ENCODE peak calls at places on chromosomes 7 and 10, in seven cellular contexts. A, U, D, F, M, O and R are unnamed samples.

GRCh38 chr10:5876181-5876768 is 13.4 kb downstream of the ANKRD16 start:
- DNase-seq in F (no peak), O (no peak), U (peak), A (no peak), D (no peak), M (no peak), R (peak)

GRCh38 chr7:146503844-146504243 is 387.2 kb downstream of the CNTNAP2 start:
- DNase-seq in D (no peak), F (no peak), U (no peak), O (peak), A (no peak), M (no peak), R (no peak)

GRCh38 chr10:72340510-72340895 is 14.2 kb downstream of the DNAJB12 start:
- DNase-seq in M (peak), O (peak), F (peak), D (peak), A (no peak), U (no peak), R (peak)

GRCh38 chr10:97197030-97197500 is 11.3 kb upstream of the SLIT1 start:
- DNase-seq in A (no peak), O (no peak), F (no peak), M (no peak), D (no peak), U (no peak), R (no peak)

GRCh38 chr7:156578578-156578940 is 62.0 kb upstream of the RNF32 start:
- DNase-seq in O (peak), F (peak), U (no peak), A (no peak), D (peak), M (no peak), R (no peak)

GRCh38 chr10:43795639-43796038 is 147.0 kb upstream of the ZNF32 start:
- DNase-seq in M (no peak), D (no peak), F (no peak), A (no peak), O (no peak), U (no peak), R (no peak)

GRCh38 chr7:922334-923107 is 32.0 kb downstream of the ADAP1 start:
- DNase-seq in F (no peak), O (no peak), D (no peak), U (no peak), A (no peak), M (no peak), R (no peak)

GRCh38 chr7:7895004-7895650 is 73.5 kb upstream of the GLCCI1 start:
- DNase-seq in M (no peak), A (no peak), O (no peak), U (no peak), D (no peak), F (no peak), R (no peak)

GRCh38 chr10:60105195-60105812 is 198.9 kb upstream of the CCDC6 start:
- DNase-seq in D (no peak), A (no peak), F (no peak), M (no peak), U (no peak), O (no peak), R (peak)

GRCh38 chr10:7408494-7409044 is 2.3 kb downstream of the SFMBT2 start:
- DNase-seq in D (peak), M (peak), A (no peak), U (peak), F (peak), O (peak), R (no peak)

GRCh38 chr10:31584789-31585406 is 265.9 kb downstream of the ZEB1 start:
- DNase-seq in U (no peak), A (no peak), M (no peak), F (no peak), O (no peak), D (no peak), R (no peak)

GRCh38 chr10:32377458-32378370 is 30.8 kb upstream of the EPC1 start:
- DNase-seq in M (peak), F (no peak), D (no peak), O (peak), A (peak), U (peak), R (peak)

GRCh38 chr10:110634527-110635209 is 9.5 kb upstream of the RBM20 start:
- DNase-seq in D (no peak), F (no peak), A (no peak), U (no peak), M (no peak), O (no peak), R (no peak)

GRCh38 chr7:92808006-92808405 is 28.4 kb downstream of the CDK6 start:
- DNase-seq in M (peak), D (no peak), A (no peak), F (no peak), O (no peak), U (peak), R (no peak)

GRCh38 chr10:79410315-79411094 is 34.9 kb downstream of the ZCCHC24 start:
- DNase-seq in M (no peak), D (no peak), F (no peak), A (no peak), U (no peak), O (no peak), R (no peak)

GRCh38 chr7:35781200-35781701 is 19.6 kb upstream of the SEPTIN7 start:
- DNase-seq in U (peak), A (no peak), O (no peak), F (no peak), D (no peak), M (peak), R (no peak)

GRCh38 chr7:93262535-93262934 is 30.4 kb downstream of the VPS50 start:
- DNase-seq in O (no peak), A (no peak), F (no peak), U (no peak), D (no peak), M (no peak), R (no peak)

GRCh38 chr7:148276291-148277041 is 314.1 kb upstream of the C7orf33 start:
- DNase-seq in F (no peak), D (no peak), A (no peak), U (no peak), O (no peak), M (no peak), R (no peak)

GRCh38 chr7:101926265-101926664 is 108.8 kb downstream of the CUX1 start:
- DNase-seq in M (no peak), U (no peak), A (no peak), F (no peak), O (no peak), D (no peak), R (no peak)

GRCh38 chr10:18044976-18045720 is 93.4 kb downstream of the SLC39A12 start:
- DNase-seq in A (no peak), D (no peak), O (peak), U (peak), F (no peak), M (peak), R (no peak)

GRCh38 chr7:601573-602340 is 82.1 kb upstream of the PDGFA start:
- DNase-seq in F (no peak), O (no peak), M (no peak), U (peak), A (no peak), D (no peak), R (peak)

GRCh38 chr7:37310322-37311080 is 138.2 kb downstream of the ELMO1 start:
- DNase-seq in A (no peak), O (no peak), U (no peak), F (no peak), M (no peak), D (no peak), R (peak)

GRCh38 chr10:131212763-131213325 is 98.7 kb downstream of the TCERG1L start:
- DNase-seq in A (no peak), M (no peak), U (no peak), F (peak), O (no peak), D (peak), R (no peak)

GRCh38 chr10:78280604-78281003 is 246.9 kb downstream of the RPS24 start:
- DNase-seq in D (no peak), M (no peak), A (no peak), U (no peak), F (no peak), O (no peak), R (no peak)

GRCh38 chr7:129188372-129188891 is at the start of gene SMO:
- DNase-seq in M (peak), F (peak), O (peak), A (peak), D (peak), U (peak), R (peak)

GRCh38 chr7:6257602-6258001 is 14.8 kb downstream of the CYTH3 start:
- DNase-seq in U (no peak), D (no peak), M (no peak), O (no peak), F (no peak), A (no peak), R (no peak)

GRCh38 chr7:134071355-134072331 is 55.5 kb upstream of the LRGUK start:
- DNase-seq in F (no peak), O (no peak), A (no peak), M (no peak), U (no peak), D (no peak), R (no peak)

GRCh38 chr7:111086532-111086931 is 4.4 kb upstream of the LRRN3 start:
- DNase-seq in A (no peak), D (no peak), U (peak), F (no peak), O (no peak), M (peak), R (no peak)

GRCh38 chr7:50756180-50756579 is 26.5 kb downstream of the GRB10 start:
- DNase-seq in U (no peak), O (no peak), M (no peak), F (no peak), A (no peak), D (no peak), R (no peak)

GRCh38 chr7:115274-115911 is 77.0 kb upstream of the FAM20C start:
- DNase-seq in U (peak), F (no peak), M (peak), O (no peak), D (no peak), A (no peak), R (peak)

GRCh38 chr7:64887756-64888508 is 15.1 kb upstream of the ZNF273 start:
- DNase-seq in U (no peak), O (peak), A (no peak), D (peak), F (peak), M (no peak), R (no peak)

GRCh38 chr7:1864126-1864940 is 194.3 kb downstream of the ELFN1 start:
- DNase-seq in U (no peak), A (peak), F (no peak), O (peak), D (no peak), M (no peak), R (no peak)

GRCh38 chr7:141839256-141839655 is 2.0 kb downstream of the PRSS37 start:
- DNase-seq in A (no peak), M (no peak), D (no peak), U (no peak), F (no peak), O (no peak), R (no peak)

GRCh38 chr10:127034224-127034623 is 129.0 kb downstream of the DOCK1 start:
- DNase-seq in A (no peak), M (no peak), D (no peak), F (no peak), O (no peak), U (no peak), R (peak)

GRCh38 chr10:6476989-6477388 is 103.1 kb downstream of the PRKCQ start:
- DNase-seq in U (no peak), M (no peak), F (no peak), O (no peak), A (no peak), D (no peak), R (no peak)

GRCh38 chr10:103784723-103785418 is 70.5 kb downstream of the SH3PXD2A start:
- DNase-seq in D (no peak), U (no peak), F (no peak), M (no peak), O (no peak), A (no peak), R (no peak)

GRCh38 chr10:7264313-7264741 is 146.5 kb downstream of the SFMBT2 start:
- DNase-seq in D (no peak), F (no peak), U (peak), O (peak), M (no peak), A (no peak), R (no peak)

GRCh38 chr7:149816794-149817193 is 21.4 kb upstream of the ZNF862 start:
- DNase-seq in O (no peak), M (no peak), F (no peak), U (no peak), A (no peak), D (no peak), R (no peak)

GRCh38 chr7:156875766-156876165 is 17.2 kb downstream of the LMBR1 start:
- DNase-seq in D (no peak), U (no peak), A (no peak), M (no peak), O (no peak), F (no peak), R (no peak)

GRCh38 chr7:81244213-81244612 is 325.4 kb upstream of the SEMA3C start:
- DNase-seq in U (peak), F (no peak), D (no peak), M (peak), A (no peak), O (no peak), R (peak)

GRCh38 chr7:81248420-81248819 is 329.6 kb upstream of the SEMA3C start:
- DNase-seq in M (no peak), A (no peak), F (no peak), U (no peak), D (no peak), O (no peak), R (no peak)

GRCh38 chr7:81245353-81245752 is 326.5 kb upstream of the SEMA3C start:
- DNase-seq in F (no peak), A (no peak), U (no peak), O (no peak), M (no peak), D (no peak), R (no peak)
- H2BK5ac ChIP-seq in F (no peak), A (no peak), U (no peak), O (no peak), M (no peak), D (no peak), R (no peak)

GRCh38 chr10:73359492-73359891 is 828 bp upstream of the CFAP70 start:
- DNase-seq in A (no peak), M (no peak), D (no peak), U (no peak), O (peak), F (no peak), R (peak)

GRCh38 chr10:73358331-73359279 is at the start of gene CFAP70:
- DNase-seq in F (peak), U (peak), D (peak), M (peak), O (peak), A (peak), R (peak)

DNA sequence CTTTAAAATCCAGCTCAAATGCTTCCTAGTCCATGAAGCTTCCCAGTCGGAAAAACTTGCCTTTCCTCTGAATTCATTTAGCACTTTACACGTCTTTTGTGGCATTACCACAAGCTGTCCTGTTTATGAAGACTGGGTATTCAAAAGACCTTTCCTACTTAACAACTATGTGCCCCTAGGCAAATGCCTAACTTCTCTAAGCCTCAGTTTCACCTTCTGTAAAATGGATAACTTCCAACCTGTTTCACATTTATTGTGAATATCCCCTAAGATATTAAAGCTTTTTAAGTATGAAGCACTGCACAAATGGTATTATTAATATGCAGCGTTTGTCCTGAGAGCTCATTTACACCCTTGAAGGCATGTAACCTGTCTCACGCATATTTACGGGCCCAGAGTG is 843 bp downstream of the CFAP70 start:
- DNase-seq in A (no peak), M (no peak), F (no peak), O (no peak), D (no peak), U (no peak), R (no peak)
- H2AK5ac ChIP-seq in A (no peak), M (no peak), F (no peak), O (no peak), D (no peak), U (no peak), R (no peak)

GRCh38 chr10:14448197-14448763 is 117.6 kb upstream of the FRMD4A start:
- DNase-seq in M (no peak), U (no peak), A (no peak), F (no peak), D (no peak), O (no peak), R (no peak)
- H3K18ac ChIP-seq in M (no peak), U (peak), A (peak), F (no peak), D (no peak), O (no peak), R (no peak)

DNA sequence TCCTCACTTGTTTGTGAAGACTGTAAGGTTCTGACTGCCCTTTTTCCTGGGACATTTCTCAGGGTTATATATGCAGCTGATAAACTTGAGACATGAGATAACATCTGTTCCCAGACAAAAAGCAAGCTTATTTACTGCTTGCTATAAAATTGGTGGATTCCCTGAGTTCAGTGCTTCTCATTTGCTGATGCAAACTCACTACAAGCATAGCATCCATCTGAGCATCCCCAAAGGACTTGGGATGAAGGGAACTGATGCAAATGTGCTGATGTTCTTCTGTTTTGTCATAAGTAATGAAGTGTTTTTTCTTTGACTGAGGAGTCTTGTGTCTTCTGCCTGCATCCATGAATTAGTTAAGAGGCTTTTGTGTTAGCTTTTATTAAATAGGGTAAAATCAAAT is 183.2 kb downstream of the ADK start:
- DNase-seq in O (peak), M (no peak), U (no peak), A (no peak), D (no peak), F (no peak), R (no peak)
- H2BK5ac ChIP-seq in O (no peak), M (no peak), U (no peak), A (no peak), D (no peak), F (no peak), R (no peak)

DNA sequence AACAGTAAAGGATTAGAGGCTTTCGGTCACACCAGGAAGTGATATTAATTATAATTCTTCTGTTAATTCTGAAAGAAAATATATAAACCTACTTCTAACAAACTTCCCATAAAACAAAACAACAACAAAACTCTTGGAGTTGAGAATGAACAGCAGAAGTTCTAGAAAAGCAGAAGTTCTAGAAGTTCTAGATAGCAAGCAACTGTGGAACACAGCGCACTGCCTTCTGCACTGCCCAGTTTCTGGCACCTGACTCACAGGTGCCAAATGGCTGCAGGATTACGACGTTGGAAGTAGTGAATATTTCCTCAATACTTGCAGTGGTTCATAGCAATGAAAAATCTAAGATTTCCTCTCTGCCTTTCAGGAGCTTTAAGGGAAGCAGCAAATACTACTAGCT is 132.2 kb downstream of the OR13A1 start:
- DNase-seq in F (no peak), U (no peak), A (no peak), M (no peak), D (no peak), O (no peak), R (no peak)
- H2AK5ac ChIP-seq in F (no peak), U (no peak), A (no peak), M (no peak), D (no peak), O (no peak), R (no peak)

GRCh38 chr7:140048138-140048537 is 14.6 kb downstream of the PARP12 start:
- DNase-seq in U (no peak), M (no peak), D (peak), O (no peak), A (no peak), F (no peak), R (no peak)
- H3K18ac ChIP-seq in U (no peak), M (no peak), D (no peak), O (no peak), A (no peak), F (no peak), R (no peak)

GRCh38 chr7:94355389-94355788 is 39.3 kb upstream of the COL1A2 start:
- DNase-seq in A (no peak), M (no peak), F (no peak), U (peak), O (no peak), D (no peak), R (no peak)
- H2BK5ac ChIP-seq in A (no peak), M (no peak), F (no peak), U (peak), O (no peak), D (no peak), R (no peak)

GRCh38 chr7:124432009-124432578 is 333.5 kb downstream of the GPR37 start:
- DNase-seq in M (no peak), F (no peak), D (no peak), O (no peak), A (no peak), U (no peak), R (no peak)
- H2AK5ac ChIP-seq in M (no peak), F (no peak), D (no peak), O (no peak), A (no peak), U (no peak), R (no peak)